ENCODE peak calls at places on chromosomes 1 and 21, in six cellular contexts. E is esophagus muscularis mucosa, M is suprapubic skin, W is stomach, V is A549, Y is transverse colon. L is an unnamed sample. For H3K4me1, the result is how much of the 10 kb centered on the place peaks cover.

GRCh38 chr1:153617677-153618076 is 1.6 kb upstream of the S100A14 start:
- DNase-seq in W (peak), V (no peak), M (peak), E (no peak), Y (peak), L (no peak)

GRCh38 chr1:56404561-56405030 is 174.8 kb downstream of the PLPP3 start:
- DNase-seq in E (no peak), Y (no peak), W (no peak), V (no peak), M (no peak), L (no peak)

GRCh38 chr1:221761354-221762002 is 19.6 kb upstream of the DUSP10 start:
- DNase-seq in V (no peak), W (no peak), Y (no peak), E (no peak), M (no peak), L (no peak)

GRCh38 chr1:212452323-212453155 is 19.8 kb downstream of the NENF start:
- DNase-seq in M (peak), W (no peak), V (no peak), E (no peak), Y (no peak), L (peak)

GRCh38 chr1:115545791-115546733 is 95.7 kb upstream of the VANGL1 start:
- DNase-seq in M (peak), W (peak), E (no peak), Y (peak), V (peak), L (peak)

GRCh38 chr1:187313115-187313514 is 484.4 kb downstream of the PLA2G4A start:
- DNase-seq in W (no peak), V (no peak), E (no peak), Y (no peak), M (no peak), L (no peak)

GRCh38 chr1:209929751-209930150 is 8.3 kb upstream of the SYT14 start:
- DNase-seq in V (no peak), Y (no peak), E (no peak), W (no peak), M (no peak), L (no peak)

GRCh38 chr21:45768741-45769049 is 125.2 kb downstream of the PCBP3 start:
- DNase-seq in Y (no peak), V (no peak), E (no peak), W (no peak), M (peak), L (no peak)

GRCh38 chr1:27522860-27523665 is 33.1 kb upstream of the WASF2 start:
- DNase-seq in E (no peak), W (no peak), V (peak), Y (no peak), M (no peak), L (peak)

GRCh38 chr1:111481387-111482221 is 7.8 kb downstream of the C1orf162 start:
- DNase-seq in M (peak), E (peak), V (peak), Y (peak), W (peak), L (peak)

DNA sequence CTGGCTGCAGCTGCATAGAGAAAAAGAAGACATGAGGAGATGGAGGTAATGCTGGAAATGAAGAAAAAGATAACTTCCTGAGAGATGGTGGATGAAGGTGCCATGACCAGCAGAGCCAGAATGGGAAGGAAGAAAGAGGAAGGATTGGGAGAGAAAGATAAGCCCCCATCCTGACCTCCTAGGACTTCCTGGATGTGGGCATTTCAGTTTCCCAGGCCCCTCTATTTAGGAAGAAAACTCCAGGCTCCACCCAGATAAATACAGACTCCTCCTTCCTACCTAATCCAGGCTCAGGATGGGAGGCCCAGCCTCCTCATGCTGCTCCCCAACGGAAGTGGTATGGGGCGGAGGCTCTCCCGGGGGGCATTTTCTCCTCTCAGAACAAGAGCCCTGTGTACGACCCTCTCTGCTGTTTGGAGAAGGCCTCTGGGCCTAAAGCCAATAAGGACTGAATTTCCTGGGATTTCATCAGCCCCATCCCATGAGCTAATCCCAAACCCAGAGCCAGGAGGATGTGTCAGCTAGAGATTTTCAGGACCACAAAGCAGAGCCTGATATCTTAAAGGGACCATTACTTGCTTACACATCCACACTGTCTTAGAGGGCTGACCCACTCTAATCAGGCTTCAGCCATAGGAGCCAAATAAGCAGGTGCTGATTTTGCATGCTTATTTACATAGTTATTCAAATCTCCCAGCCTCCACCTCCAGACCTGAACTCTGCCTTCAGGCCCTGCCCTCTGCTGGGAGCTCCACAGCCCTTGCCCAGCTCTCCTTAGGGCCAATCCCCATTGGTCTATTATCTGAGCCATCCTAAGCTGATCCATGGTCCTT is 5.1 kb upstream of the ARHGEF2 start:
- DNase-seq in Y (peak), W (no peak), M (no peak), V (peak), E (no peak), L (peak)
- TF ChIP-seq POLR2A in Y (no peak), W (no peak), M (no peak), V (no peak), E (no peak), L (no peak)

GRCh38 chr1:113928950-113929749 is at the start of gene HIPK1:
- DNase-seq in E (peak), M (peak), Y (peak), V (peak), W (peak), L (peak)
- TF ChIP-seq EP300 in E (no peak), M (no peak), Y (no peak), V (no peak), W (no peak), L (peak)

GRCh38 chr1:178243890-178244289 is 150.0 kb downstream of the RASAL2 start:
- DNase-seq in E (no peak), Y (no peak), M (no peak), W (no peak), V (no peak), L (no peak)

GRCh38 chr1:178238722-178239510 is 145.0 kb downstream of the RASAL2 start:
- DNase-seq in M (no peak), Y (no peak), E (no peak), V (peak), W (no peak), L (no peak)

GRCh38 chr1:178241837-178242236 is 147.9 kb downstream of the RASAL2 start:
- DNase-seq in E (no peak), M (no peak), W (no peak), Y (no peak), V (no peak), L (no peak)

GRCh38 chr1:178243119-178243518 is 149.2 kb downstream of the RASAL2 start:
- DNase-seq in W (no peak), M (no peak), Y (no peak), V (no peak), E (no peak), L (no peak)

GRCh38 chr1:178241057-178241456 is 147.2 kb downstream of the RASAL2 start:
- DNase-seq in W (no peak), E (no peak), M (no peak), V (no peak), Y (no peak), L (no peak)
- H3K4me1 ChIP-seq in W (under half), E (under half), M (under half), V (half or more), Y (under half), L (under half)

GRCh38 chr1:4415476-4415875 is 238.9 kb upstream of the AJAP1 start:
- DNase-seq in Y (no peak), E (no peak), M (peak), V (no peak), W (no peak), L (no peak)

GRCh38 chr1:4411862-4412261 is 242.5 kb upstream of the AJAP1 start:
- DNase-seq in W (no peak), V (no peak), Y (no peak), E (no peak), M (no peak), L (no peak)

DNA sequence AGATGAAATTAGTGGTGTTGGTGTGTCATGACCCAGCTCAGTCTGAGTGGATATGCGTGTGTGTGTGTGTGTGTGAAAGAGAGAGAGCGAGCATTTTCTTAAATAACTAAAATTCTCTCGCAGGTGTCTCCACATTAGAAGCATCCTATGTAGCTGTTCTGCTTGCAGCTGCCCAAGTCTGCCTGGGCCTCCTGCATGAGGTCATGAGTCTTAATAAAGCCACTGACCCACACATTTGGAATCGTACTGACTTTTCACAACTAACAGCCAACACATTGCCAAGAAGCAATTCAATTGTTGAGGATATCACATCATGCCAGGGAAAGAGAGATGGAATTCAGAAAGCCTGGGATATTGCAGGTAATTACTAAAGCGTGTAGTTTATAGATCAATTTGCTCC is 238.2 kb upstream of the AJAP1 start:
- DNase-seq in V (no peak), Y (no peak), E (no peak), W (no peak), M (no peak), L (no peak)
- TF ChIP-seq POLR2A in V (no peak), Y (no peak), E (no peak), W (no peak), M (no peak), L (no peak)